ENCODE peak calls at places on chromosomes 2 and 18, in eight cellular contexts. Q, R, E, U, V, N, X and M are unnamed samples.

GRCh38 chr2:212711851-212712250 is 173.2 kb upstream of the ERBB4 start:
- DNase-seq in Q (no peak), E (no peak), U (peak), V (peak), N (no peak), R (peak), X (no peak), M (no peak)

GRCh38 chr18:10160251-10160650 is 246.4 kb downstream of the VAPA start:
- DNase-seq in R (no peak), X (no peak), U (no peak), V (no peak), E (no peak), Q (no peak), N (no peak), M (no peak)

GRCh38 chr2:72096181-72096580 is 51.5 kb downstream of the CYP26B1 start:
- DNase-seq in V (no peak), Q (no peak), U (no peak), X (no peak), E (no peak), R (no peak), N (no peak), M (no peak)

GRCh38 chr18:62881509-62882016 is 166.2 kb downstream of the PHLPP1 start:
- DNase-seq in X (no peak), Q (no peak), U (peak), N (no peak), V (peak), R (peak), E (peak), M (no peak)

GRCh38 chr18:35241523-35241804 is 630 bp downstream of the ZNF397 start:
- DNase-seq in V (no peak), E (no peak), R (no peak), N (no peak), Q (no peak), X (no peak), U (no peak), M (no peak)

GRCh38 chr2:138866797-138867196 is 86.6 kb upstream of the NXPH2 start:
- DNase-seq in Q (no peak), X (no peak), U (no peak), V (no peak), R (no peak), E (no peak), N (no peak), M (no peak)

GRCh38 chr2:218985021-218985324 is at the start of gene FEV:
- DNase-seq in V (no peak), E (no peak), Q (no peak), U (no peak), N (no peak), R (no peak), X (no peak), M (no peak)

GRCh38 chr18:36813111-36813752 is 15.6 kb downstream of the TPGS2 start:
- DNase-seq in X (no peak), E (no peak), N (no peak), R (no peak), Q (no peak), U (no peak), V (no peak), M (no peak)

GRCh38 chr18:49227456-49227855 is 233.0 kb downstream of the DYM start:
- DNase-seq in X (no peak), R (no peak), E (no peak), N (no peak), Q (no peak), U (no peak), V (no peak), M (no peak)

GRCh38 chr18:67410671-67411070 is 105.8 kb downstream of the DSEL start:
- DNase-seq in V (no peak), Q (no peak), R (no peak), U (no peak), X (no peak), E (no peak), N (no peak), M (no peak)

GRCh38 chr18:23972416-23972815 is 42.1 kb upstream of the TTC39C start:
- DNase-seq in N (no peak), R (no peak), E (no peak), V (no peak), Q (no peak), U (no peak), X (no peak), M (no peak)

GRCh38 chr18:29841631-29842030 is 1200.9 kb downstream of the DSC3 start:
- DNase-seq in V (no peak), N (no peak), R (no peak), U (no peak), Q (no peak), X (no peak), E (no peak), M (no peak)

GRCh38 chr2:99602475-99602874 is 112.7 kb upstream of the REV1 start:
- DNase-seq in V (peak), U (no peak), E (no peak), N (no peak), Q (no peak), X (no peak), R (peak), M (no peak)
- TF ChIP-seq CTCF in V (no peak), U (no peak), E (no peak), N (no peak), Q (no peak), X (no peak), R (no peak), M (no peak)

GRCh38 chr2:240383099-240383758 is 52.2 kb upstream of the GPC1 start:
- DNase-seq in Q (no peak), N (peak), R (no peak), E (no peak), X (no peak), U (no peak), V (no peak), M (no peak)
- TF ChIP-seq CTCF in Q (no peak), N (no peak), R (no peak), E (no peak), X (no peak), U (no peak), V (no peak), M (no peak)

GRCh38 chr18:79394438-79395307 is 1.1 kb upstream of the NFATC1 start:
- DNase-seq in E (peak), V (peak), R (no peak), N (no peak), U (peak), Q (no peak), X (no peak), M (peak)
- TF ChIP-seq CTCF in E (no peak), V (no peak), R (no peak), N (no peak), U (no peak), Q (no peak), X (no peak), M (no peak)

GRCh38 chr18:79823120-79823519 is 25.4 kb downstream of the KCNG2 start:
- DNase-seq in U (no peak), E (no peak), Q (no peak), N (no peak), X (no peak), R (no peak), V (no peak), M (no peak)

GRCh38 chr18:79829136-79829854 is 31.6 kb downstream of the KCNG2 start:
- DNase-seq in V (no peak), Q (no peak), X (no peak), R (no peak), N (no peak), U (no peak), E (no peak), M (no peak)

GRCh38 chr18:79825913-79826312 is 28.2 kb downstream of the KCNG2 start:
- DNase-seq in Q (no peak), X (no peak), N (no peak), E (no peak), R (no peak), V (no peak), U (no peak), M (no peak)

GRCh38 chr18:79828258-79828657 is 30.5 kb downstream of the KCNG2 start:
- DNase-seq in U (no peak), X (no peak), Q (no peak), N (no peak), E (no peak), R (no peak), V (no peak), M (no peak)

DNA sequence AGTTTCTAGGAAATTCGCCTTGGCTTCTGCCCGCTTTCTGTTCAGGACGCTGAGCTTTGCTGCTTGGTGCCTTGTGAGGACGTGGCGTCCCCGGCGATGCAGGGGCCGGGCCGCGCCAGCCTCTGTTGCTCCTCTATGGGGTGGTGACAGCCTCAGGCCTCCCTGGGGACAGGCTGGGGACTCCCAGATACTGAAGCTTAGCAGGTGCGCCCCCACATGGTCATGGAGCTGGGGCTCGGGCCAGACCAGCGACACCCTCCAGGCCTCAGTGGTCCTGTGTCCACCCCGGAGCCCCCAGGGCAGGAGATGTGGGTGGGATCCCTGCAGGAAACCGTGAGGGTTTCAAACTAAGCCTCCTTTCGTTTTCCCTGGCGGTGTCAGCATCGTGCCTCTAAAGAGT is 29.2 kb downstream of the KCNG2 start:
- DNase-seq in E (no peak), N (no peak), V (no peak), Q (no peak), X (no peak), U (no peak), R (no peak), M (no peak)
- TF ChIP-seq CTCF in E (no peak), N (no peak), V (no peak), Q (no peak), X (no peak), U (no peak), R (no peak), M (no peak)